ENCODE peak calls at places on chromosomes 1 and 21, in ten cellular contexts. Y, Z, W, A, I, P, K, U, N and O are unnamed samples.
A peak's percentile ranks its signal among the peaks of the same experiment; 100 is the strongest.

GRCh38 chr1:15959847-15960446 is 16.0 kb downstream of the ZBTB17 start:
- DNase-seq in Y (no peak), P (peak; percentile 12), K (no peak), N (no peak), U (no peak), W (no peak), I (no peak), A (no peak), Z (no peak), O (no peak)

GRCh38 chr1:2611034-2611501 is 21.7 kb downstream of the MMEL1 start:
- DNase-seq in Y (no peak), N (no peak), Z (no peak), W (peak; percentile 88), K (no peak), P (peak; percentile 93), A (peak; percentile 11), U (peak; percentile 77), I (peak; percentile 26), O (no peak)

GRCh38 chr1:2112280-2112701 is 62.1 kb downstream of the PRKCZ start:
- DNase-seq in W (no peak), Z (no peak), I (no peak), N (no peak), P (no peak), Y (no peak), A (no peak), K (peak; percentile 53), U (no peak), O (no peak)

GRCh38 chr1:206785366-206785765 is 13.1 kb upstream of the IL10 start:
- DNase-seq in K (no peak), Y (no peak), U (no peak), P (no peak), N (no peak), W (no peak), I (no peak), Z (no peak), A (no peak), O (no peak)

GRCh38 chr1:205676597-205676996 is 3.7 kb downstream of the SLC45A3 start:
- DNase-seq in P (no peak), A (no peak), K (no peak), Z (no peak), N (no peak), Y (no peak), W (no peak), U (no peak), I (peak; percentile 55), O (no peak)

GRCh38 chr1:81237531-81238528 is 562.9 kb upstream of the ADGRL2 start:
- DNase-seq in U (no peak), P (no peak), I (no peak), Y (no peak), A (no peak), N (no peak), Z (peak; percentile 8), W (peak; percentile 22), K (peak; percentile 24), O (no peak)

GRCh38 chr1:181100015-181100905 is 11.8 kb downstream of the IER5 start:
- DNase-seq in N (no peak), Z (no peak), K (no peak), W (no peak), A (peak; percentile 46), P (no peak), Y (no peak), U (no peak), I (no peak), O (no peak)

GRCh38 chr1:39639333-39640130 is at the start of gene HEYL:
- DNase-seq in W (peak; percentile 77), U (peak; percentile 94), I (no peak), K (peak; percentile 41), A (peak; percentile 61), Y (peak; percentile 22), Z (peak; percentile 19), P (no peak), N (peak; percentile 30), O (peak; percentile 36)

GRCh38 chr1:239719642-239720258 is 333.4 kb downstream of the CHRM3 start:
- DNase-seq in W (no peak), N (peak; percentile 29), P (no peak), A (no peak), Y (peak; percentile 56), U (no peak), K (no peak), Z (no peak), I (no peak), O (no peak)

GRCh38 chr1:154974808-154975408 is 427 bp downstream of the CKS1B start:
- DNase-seq in K (peak; percentile 98), A (peak; percentile 97), U (peak; percentile 98), Z (peak; percentile 93), N (peak; percentile 91), I (peak; percentile 86), P (peak; percentile 77), Y (peak; percentile 95), W (peak; percentile 100), O (peak; percentile 93)

GRCh38 chr1:207309775-207310273 is 11.7 kb upstream of the CD55 start:
- DNase-seq in Z (peak; percentile 70), N (no peak), W (no peak), P (no peak), Y (no peak), K (peak; percentile 24), A (peak; percentile 80), U (no peak), I (no peak), O (peak; percentile 35)

GRCh38 chr1:207404849-207405525 is 49.1 kb upstream of the CR2 start:
- DNase-seq in W (peak; percentile 37), P (peak; percentile 52), U (no peak), N (no peak), I (no peak), Z (peak; percentile 78), K (peak; percentile 74), Y (peak; percentile 21), A (peak; percentile 65), O (peak; percentile 70)

GRCh38 chr1:29944253-29944652 is 707.9 kb downstream of the PTPRU start:
- DNase-seq in W (no peak), A (no peak), K (no peak), Z (no peak), N (no peak), Y (no peak), U (no peak), I (no peak), P (no peak), O (no peak)

GRCh38 chr21:45309069-45309521 is 21.4 kb upstream of the POFUT2 start:
- DNase-seq in W (no peak), U (peak; percentile 92), Z (peak; percentile 64), I (peak; percentile 28), Y (no peak), P (peak; percentile 82), N (peak; percentile 29), K (peak; percentile 29), A (peak; percentile 70), O (no peak)

GRCh38 chr1:34787461-34788420 is 5.1 kb upstream of the GJA4 start:
- DNase-seq in Z (peak; percentile 39), N (no peak), A (peak; percentile 49), K (peak; percentile 52), I (no peak), Y (no peak), U (no peak), W (no peak), P (no peak), O (peak; percentile 21)

GRCh38 chr1:27356628-27357280 is 10.0 kb downstream of the MAP3K6 start:
- DNase-seq in W (no peak), A (no peak), K (no peak), U (no peak), P (peak; percentile 56), I (no peak), Y (peak; percentile 51), N (peak; percentile 17), Z (no peak), O (no peak)

GRCh38 chr1:211327341-211327921 is 798 bp downstream of the TRAF5 start:
- DNase-seq in K (peak; percentile 68), U (no peak), Z (peak; percentile 71), Y (peak; percentile 21), A (peak; percentile 67), P (peak; percentile 60), N (peak; percentile 23), W (peak; percentile 13), I (no peak), O (peak; percentile 51)

GRCh38 chr1:192600264-192600663 is 24.7 kb downstream of the RGS1 start:
- DNase-seq in N (no peak), P (no peak), Z (no peak), W (no peak), K (no peak), Y (no peak), A (no peak), U (no peak), I (no peak), O (no peak)

GRCh38 chr1:213075725-213076124 is 24.7 kb downstream of the RPS6KC1 start:
- DNase-seq in Z (no peak), I (no peak), Y (no peak), U (no peak), P (no peak), N (no peak), A (no peak), W (no peak), K (peak; percentile 47), O (no peak)

GRCh38 chr1:241899211-241899610 is 51.2 kb downstream of the EXO1 start:
- DNase-seq in Y (no peak), N (no peak), A (no peak), W (no peak), K (no peak), U (no peak), Z (no peak), P (no peak), I (no peak), O (no peak)

GRCh38 chr1:4653796-4654715 is at the start of gene AJAP1:
- DNase-seq in A (no peak), U (peak; percentile 67), P (peak; percentile 78), Z (no peak), Y (no peak), N (no peak), I (no peak), K (no peak), W (peak; percentile 47), O (no peak)

GRCh38 chr1:241990040-241990439 is 8.9 kb downstream of the MAP1LC3C start:
- DNase-seq in U (peak; percentile 93), K (no peak), I (peak; percentile 33), P (peak; percentile 66), Y (no peak), A (peak; percentile 98), N (no peak), W (no peak), Z (peak; percentile 82), O (peak; percentile 86)

GRCh38 chr21:17451364-17451869 is 61.4 kb upstream of the CXADR start:
- DNase-seq in U (no peak), P (no peak), Z (peak; percentile 89), K (no peak), W (no peak), I (no peak), N (no peak), A (peak; percentile 69), Y (no peak), O (peak; percentile 63)

GRCh38 chr1:209742409-209743144 is 13.3 kb upstream of the TRAF3IP3 start:
- DNase-seq in Y (no peak), N (no peak), P (no peak), A (peak; percentile 57), Z (peak; percentile 74), K (no peak), I (no peak), W (no peak), U (no peak), O (peak; percentile 64)

GRCh38 chr1:21337931-21338567 is 47.8 kb upstream of the ECE1 start:
- DNase-seq in K (no peak), Z (peak; percentile 93), Y (no peak), A (peak; percentile 46), I (no peak), W (peak; percentile 49), N (no peak), P (no peak), U (peak; percentile 98), O (peak; percentile 99)

GRCh38 chr1:2462819-2463218 is 13.3 kb upstream of the PLCH2 start:
- DNase-seq in U (no peak), W (no peak), I (no peak), P (no peak), N (no peak), A (no peak), K (no peak), Z (no peak), Y (no peak), O (no peak)

GRCh38 chr1:24714859-24715520 is 30.3 kb upstream of the CLIC4 start:
- DNase-seq in A (peak; percentile 87), Z (peak; percentile 47), Y (no peak), N (no peak), W (no peak), K (no peak), U (no peak), P (no peak), I (peak; percentile 80), O (peak; percentile 54)

GRCh38 chr1:51058863-51059262 is 43.2 kb upstream of the C1orf185 start:
- DNase-seq in U (no peak), W (no peak), I (no peak), A (peak; percentile 39), N (no peak), K (peak; percentile 76), Y (no peak), P (no peak), Z (peak; percentile 37), O (peak; percentile 26)